ENCODE peak calls at places on chromosomes 1 and 21, in eight cellular contexts. Y is HTR-8/SVneo; V is NCI-H2081; U is NCI-H1092; Z is endothelial cell; G is GM23248; E is stimulated activated CD8-positive, alpha-beta memory T cell treated with anti-CD3 and anti-CD28 coated beads, Interleukin-2, amount 100 ng/mL, for 1 hour; C is germinal center. T is an unnamed sample.

GRCh38 chr1:156419863-156420208 is 50.8 kb downstream of the RHBG start:
- DNase-seq in Y (no peak), C (peak; percentile 85), G (no peak), U (no peak), E (no peak), Z (peak; percentile 58), V (no peak), T (no peak)

GRCh38 chr1:901108-901859 is 22.4 kb upstream of the SAMD11 start:
- DNase-seq in C (peak; percentile 1), V (no peak), Z (no peak), Y (no peak), E (no peak), U (no peak), G (no peak), T (no peak)

GRCh38 chr1:53246261-53247134 is 8.2 kb upstream of the MAGOH start:
- DNase-seq in U (no peak), V (no peak), Z (no peak), E (no peak), Y (no peak), G (peak; percentile 85), C (no peak), T (no peak)

GRCh38 chr21:41825216-41825615 is 53.9 kb downstream of the PRDM15 start:
- DNase-seq in C (no peak), Y (no peak), V (peak; percentile 39), E (no peak), G (no peak), Z (no peak), U (no peak), T (no peak)

GRCh38 chr21:33936221-33937038 is 20.8 kb upstream of the ATP5PO start:
- DNase-seq in C (no peak), G (peak; percentile 23), E (no peak), Z (no peak), Y (no peak), V (no peak), U (no peak), T (no peak)

GRCh38 chr1:84689514-84690396 is 506 bp downstream of the SSX2IP start:
- DNase-seq in G (peak; percentile 79), Z (peak; percentile 56), C (no peak), Y (peak; percentile 23), E (no peak), U (peak; percentile 41), V (peak; percentile 86), T (peak; percentile 57)

GRCh38 chr1:205091043-205091740 is 6.9 kb upstream of the TMEM81 start:
- DNase-seq in G (peak; percentile 48), Y (no peak), E (no peak), U (no peak), V (no peak), C (no peak), Z (no peak), T (no peak)

GRCh38 chr1:149884433-149885363 is 14.7 kb upstream of the BOLA1 start:
- DNase-seq in Z (no peak), E (no peak), V (peak; percentile 77), G (peak; percentile 53), Y (no peak), U (no peak), C (peak; percentile 52), T (peak; percentile 78)

GRCh38 chr1:24020032-24020431 is 39.9 kb upstream of the SRSF10 start:
- DNase-seq in Z (no peak), C (no peak), Y (no peak), V (no peak), E (no peak), U (no peak), G (peak; percentile 68), T (no peak)

GRCh38 chr1:34190692-34191091 is 14.0 kb downstream of the C1orf94 start:
- DNase-seq in V (no peak), C (no peak), Z (no peak), Y (no peak), E (no peak), U (no peak), G (no peak), T (no peak)

GRCh38 chr1:224510880-224511645 is 76.5 kb upstream of the WDR26 start:
- DNase-seq in C (no peak), Y (no peak), E (no peak), G (peak; percentile 30), U (no peak), V (no peak), Z (no peak), T (no peak)

GRCh38 chr21:45443595-45444181 is 38.7 kb downstream of the COL18A1 start:
- DNase-seq in Y (no peak), G (no peak), U (no peak), Z (no peak), V (no peak), E (no peak), C (no peak), T (peak; percentile 24)

GRCh38 chr21:14972678-14973077 is 92.1 kb downstream of the NRIP1 start:
- DNase-seq in V (no peak), U (no peak), G (no peak), E (no peak), C (no peak), Y (no peak), Z (no peak), T (no peak)

GRCh38 chr1:57966751-57967406 is 543.0 kb upstream of the DAB1 start:
- DNase-seq in V (no peak), Z (peak; percentile 49), C (no peak), U (no peak), Y (no peak), E (no peak), G (peak; percentile 16), T (no peak)

GRCh38 chr1:28144203-28145135 is 32.0 kb downstream of the PTAFR start:
- DNase-seq in Z (no peak), G (peak; percentile 74), E (no peak), Y (peak; percentile 41), C (peak; percentile 45), V (no peak), U (no peak), T (no peak)

GRCh38 chr1:168923521-168924136 is 182.9 kb upstream of the ATP1B1 start:
- DNase-seq in Y (no peak), U (no peak), E (no peak), C (no peak), V (no peak), Z (no peak), G (no peak), T (no peak)

GRCh38 chr1:235050911-235051360 is 77.7 kb downstream of the TOMM20 start:
- DNase-seq in U (no peak), C (no peak), G (peak; percentile 82), Y (no peak), Z (no peak), E (no peak), V (no peak), T (peak; percentile 29)

GRCh38 chr1:5662362-5663126 is 329.7 kb downstream of the NPHP4 start:
- DNase-seq in V (no peak), Y (no peak), Z (no peak), G (no peak), E (no peak), C (no peak), U (no peak), T (no peak)

GRCh38 chr1:228340686-228341449 is 65.8 kb downstream of the TRIM11 start:
- DNase-seq in V (no peak), E (no peak), U (no peak), C (no peak), G (no peak), Z (no peak), Y (no peak), T (no peak)

GRCh38 chr1:183191833-183192232 is 5.8 kb downstream of the LAMC2 start:
- DNase-seq in V (no peak), E (no peak), Y (peak; percentile 46), G (peak; percentile 93), Z (no peak), U (no peak), C (no peak), T (no peak)

GRCh38 chr1:97906567-97907228 is 14.1 kb downstream of the DPYD start:
- DNase-seq in U (no peak), Z (no peak), E (no peak), C (no peak), G (peak; percentile 97), Y (no peak), V (no peak), T (no peak)

GRCh38 chr1:21326861-21327344 is 36.6 kb upstream of the ECE1 start:
- DNase-seq in Z (no peak), V (no peak), E (no peak), C (no peak), Y (no peak), U (no peak), G (no peak), T (no peak)

GRCh38 chr1:234694661-234695060 is 84.7 kb upstream of the IRF2BP2 start:
- DNase-seq in V (no peak), Z (no peak), E (no peak), C (no peak), U (no peak), Y (no peak), G (no peak), T (no peak)

T was measured in SHP77.